ENCODE peak calls at places on chromosomes 4 and X, in nine cellular contexts. Y is T-helper 2 cell, S is transverse colon, F is mammary epithelial cell, V is kidney tubule cell, H is globus pallidus, D is H7, Z is T follicular helper cell, A is ELF-1. G is an unnamed sample.

GRCh38 chrX:38327007-38327774 is at the start of gene RPGR:
- DNase-seq in Y (peak), S (peak), F (peak), V (peak), H (peak), D (peak), Z (peak), A (peak), G (peak)

GRCh38 chr4:38058186-38058585 is 98.0 kb downstream of the PTTG2 start:
- DNase-seq in Y (no peak), S (no peak), F (no peak), V (peak), H (no peak), D (no peak), Z (no peak), A (no peak), G (no peak)

GRCh38 chrX:149757206-149758067 is 16.4 kb upstream of the HSFX1 start:
- DNase-seq in Y (no peak), S (no peak), F (no peak), V (no peak), H (no peak), D (no peak), Z (no peak), A (no peak), G (no peak)

GRCh38 chrX:155966876-155967275 is 30.6 kb upstream of the IL9R start:
- DNase-seq in Y (no peak), S (peak), F (no peak), V (peak), H (no peak), D (peak), Z (no peak), A (peak), G (peak)

GRCh38 chr4:5050520-5050955 is 742 bp upstream of the STK32B start:
- DNase-seq in Y (no peak), S (peak), F (peak), V (peak), H (peak), D (peak), Z (no peak), A (peak), G (peak)

GRCh38 chr4:177155454-177155853 is 154.2 kb upstream of the NEIL3 start:
- DNase-seq in Y (no peak), S (no peak), F (no peak), V (no peak), H (no peak), D (peak), Z (no peak), A (no peak), G (no peak)

GRCh38 chr4:94574050-94574449 is 122.3 kb downstream of the PDLIM5 start:
- DNase-seq in Y (no peak), S (no peak), F (no peak), V (no peak), H (no peak), D (no peak), Z (no peak), A (no peak), G (no peak)

GRCh38 chr4:66562276-66562806 is 892.1 kb upstream of the EPHA5 start:
- DNase-seq in Y (no peak), S (no peak), F (peak), V (no peak), H (no peak), D (no peak), Z (no peak), A (no peak), G (no peak)

GRCh38 chrX:40094041-40094899 is 3.5 kb downstream of the BCOR start:
- DNase-seq in Y (no peak), S (peak), F (no peak), V (peak), H (peak), D (peak), Z (no peak), A (peak), G (no peak)

GRCh38 chrX:115564243-115564642 is 3.3 kb downstream of the PLS3 start:
- DNase-seq in Y (no peak), S (no peak), F (peak), V (no peak), H (peak), D (no peak), Z (no peak), A (no peak), G (no peak)

GRCh38 chrX:68929332-68930150 is 100.7 kb downstream of the EFNB1 start:
- DNase-seq in Y (no peak), S (no peak), F (peak), V (peak), H (no peak), D (no peak), Z (no peak), A (no peak), G (peak)

GRCh38 chr4:26151615-26152014 is 169.2 kb upstream of the RBPJ start:
- DNase-seq in Y (no peak), S (no peak), F (no peak), V (no peak), H (no peak), D (no peak), Z (no peak), A (no peak), G (no peak)

GRCh38 chr4:70705856-70706461 is 15.8 kb upstream of the RUFY3 start:
- DNase-seq in Y (no peak), S (no peak), F (no peak), V (peak), H (no peak), D (no peak), Z (no peak), A (peak), G (no peak)

GRCh38 chrX:100090931-100091330 is 319.1 kb downstream of the PCDH19 start:
- DNase-seq in Y (no peak), S (no peak), F (peak), V (peak), H (no peak), D (no peak), Z (no peak), A (no peak), G (no peak)

GRCh38 chrX:130594453-130594916 is 192.7 kb downstream of the RBMX2 start:
- DNase-seq in Y (no peak), S (no peak), F (no peak), V (no peak), H (peak), D (no peak), Z (no peak), A (no peak), G (no peak)

GRCh38 chrX:14427614-14428013 is 101.7 kb upstream of the GLRA2 start:
- DNase-seq in Y (no peak), S (no peak), F (no peak), V (no peak), H (no peak), D (no peak), Z (no peak), A (no peak), G (no peak)

GRCh38 chrX:134631404-134632346 is 26.6 kb downstream of the PLAC1 start:
- DNase-seq in Y (no peak), S (peak), F (no peak), V (no peak), H (no peak), D (no peak), Z (no peak), A (no peak), G (no peak)

GRCh38 chr4:7403001-7403400 is 31.7 kb downstream of the PSAPL1 start:
- DNase-seq in Y (no peak), S (no peak), F (peak), V (no peak), H (no peak), D (no peak), Z (no peak), A (no peak), G (no peak)

GRCh38 chr4:42995343-42995944 is 102.9 kb downstream of the GRXCR1 start:
- DNase-seq in Y (no peak), S (no peak), F (peak), V (peak), H (peak), D (peak), Z (no peak), A (no peak), G (peak)